ENCODE peak calls at places on chromosome 21, in four cellular contexts. One of them, this sample, is unnamed.

GRCh38 chr21:29187939-29188338 is 57.5 kb downstream of the MAP3K7CL start:
- DNase-seq in body of pancreas: peak
- DNase-seq in pancreas: peak
- DNase-seq in fibroblast of lung: peak
- DNase-seq in this sample: no peak

GRCh38 chr21:37412603-37413360 is 46.2 kb downstream of the DYRK1A start:
- DNase-seq in body of pancreas: no peak
- DNase-seq in fibroblast of lung: peak
- DNase-seq in pancreas: no peak
- DNase-seq in this sample: no peak

GRCh38 chr21:31038376-31038775 is at the start of gene KRTAP19-8:
- DNase-seq in pancreas: no peak
- DNase-seq in fibroblast of lung: no peak
- DNase-seq in body of pancreas: no peak
- DNase-seq in this sample: no peak

GRCh38 chr21:16587671-16588379 is 858.0 kb downstream of the USP25 start:
- DNase-seq in pancreas: no peak
- DNase-seq in fibroblast of lung: peak
- DNase-seq in body of pancreas: peak
- DNase-seq in this sample: no peak

GRCh38 chr21:37139902-37140301 is 66.8 kb downstream of the TTC3 start:
- DNase-seq in body of pancreas: no peak
- DNase-seq in pancreas: no peak
- DNase-seq in fibroblast of lung: peak
- DNase-seq in this sample: no peak

GRCh38 chr21:17185685-17186084 is 327.2 kb upstream of the CXADR start:
- DNase-seq in pancreas: no peak
- DNase-seq in fibroblast of lung: no peak
- DNase-seq in body of pancreas: no peak
- DNase-seq in this sample: no peak

GRCh38 chr21:29299906-29300546 is 1.3 kb downstream of the BACH1 start:
- DNase-seq in fibroblast of lung: peak
- DNase-seq in body of pancreas: peak
- DNase-seq in pancreas: peak
- DNase-seq in this sample: peak

GRCh38 chr21:15935530-15935929 is 205.7 kb downstream of the USP25 start:
- DNase-seq in pancreas: no peak
- DNase-seq in body of pancreas: no peak
- DNase-seq in fibroblast of lung: no peak
- DNase-seq in this sample: no peak

GRCh38 chr21:33025471-33026298 is at the start of gene OLIG2:
- DNase-seq in pancreas: no peak
- DNase-seq in body of pancreas: no peak
- DNase-seq in fibroblast of lung: no peak
- DNase-seq in this sample: peak

GRCh38 chr21:33849839-33850238 is 65.8 kb downstream of the ATP5PO start:
- DNase-seq in fibroblast of lung: no peak
- DNase-seq in body of pancreas: no peak
- DNase-seq in pancreas: no peak
- DNase-seq in this sample: no peak

GRCh38 chr21:29155933-29156260 is 25.5 kb downstream of the MAP3K7CL start:
- DNase-seq in fibroblast of lung: no peak
- DNase-seq in body of pancreas: no peak
- DNase-seq in pancreas: no peak
- DNase-seq in this sample: no peak

GRCh38 chr21:32516729-32517649 is 68.3 kb downstream of the TCP10L start:
- DNase-seq in pancreas: no peak
- DNase-seq in body of pancreas: no peak
- DNase-seq in fibroblast of lung: peak
- DNase-seq in this sample: no peak

GRCh38 chr21:14383596-14384210 is 757 bp upstream of the HSPA13 start:
- DNase-seq in pancreas: no peak
- DNase-seq in fibroblast of lung: peak
- DNase-seq in body of pancreas: no peak
- DNase-seq in this sample: peak

GRCh38 chr21:25801217-25802015 is 66.6 kb downstream of the GABPA start:
- DNase-seq in body of pancreas: peak
- DNase-seq in pancreas: peak
- DNase-seq in fibroblast of lung: peak
- DNase-seq in this sample: peak

GRCh38 chr21:37800122-37800455 is 116.2 kb downstream of the KCNJ6 start:
- DNase-seq in fibroblast of lung: no peak
- DNase-seq in pancreas: no peak
- DNase-seq in body of pancreas: no peak
- DNase-seq in this sample: no peak

GRCh38 chr21:34348890-34349519 is 14.8 kb upstream of the KCNE2 start:
- DNase-seq in pancreas: no peak
- DNase-seq in body of pancreas: no peak
- DNase-seq in fibroblast of lung: no peak
- DNase-seq in this sample: no peak

GRCh38 chr21:46021978-46022544 is 40.5 kb downstream of the COL6A1 start:
- DNase-seq in pancreas: no peak
- DNase-seq in fibroblast of lung: no peak
- DNase-seq in body of pancreas: no peak
- DNase-seq in this sample: no peak

GRCh38 chr21:32940079-32941014 is 85.4 kb upstream of the OLIG2 start:
- DNase-seq in pancreas: peak
- DNase-seq in fibroblast of lung: peak
- DNase-seq in body of pancreas: peak
- DNase-seq in this sample: peak

GRCh38 chr21:14382486-14382834 is 486 bp downstream of the HSPA13 start:
- DNase-seq in fibroblast of lung: peak
- DNase-seq in body of pancreas: peak
- DNase-seq in pancreas: peak
- DNase-seq in this sample: peak

GRCh38 chr21:33848252-33848953 is 67.2 kb downstream of the ATP5PO start:
- DNase-seq in body of pancreas: no peak
- DNase-seq in pancreas: no peak
- DNase-seq in fibroblast of lung: no peak
- DNase-seq in this sample: no peak

GRCh38 chr21:29334717-29335428 is 36.2 kb downstream of the BACH1 start:
- DNase-seq in pancreas: no peak
- DNase-seq in fibroblast of lung: peak
- DNase-seq in body of pancreas: no peak
- DNase-seq in this sample: no peak

GRCh38 chr21:37503848-37504467 is 137.4 kb downstream of the DYRK1A start:
- DNase-seq in body of pancreas: no peak
- DNase-seq in fibroblast of lung: peak
- DNase-seq in pancreas: no peak
- DNase-seq in this sample: peak

GRCh38 chr21:44574457-44575306 is 1.2 kb downstream of the KRTAP10-4 start:
- DNase-seq in body of pancreas: no peak
- DNase-seq in fibroblast of lung: no peak
- DNase-seq in pancreas: no peak
- DNase-seq in this sample: no peak
- TF ChIP-seq CTCF in body of pancreas: no peak
- TF ChIP-seq CTCF in fibroblast of lung: no peak
- TF ChIP-seq CTCF in pancreas: no peak
- TF ChIP-seq CTCF in this sample: no peak

GRCh38 chr21:35652872-35653271 is 407.5 kb downstream of the SETD4 start:
- DNase-seq in fibroblast of lung: no peak
- DNase-seq in pancreas: no peak
- DNase-seq in body of pancreas: no peak
- DNase-seq in this sample: no peak
- TF ChIP-seq CTCF in fibroblast of lung: no peak
- TF ChIP-seq CTCF in pancreas: no peak
- TF ChIP-seq CTCF in body of pancreas: no peak
- TF ChIP-seq CTCF in this sample: no peak

DNA sequence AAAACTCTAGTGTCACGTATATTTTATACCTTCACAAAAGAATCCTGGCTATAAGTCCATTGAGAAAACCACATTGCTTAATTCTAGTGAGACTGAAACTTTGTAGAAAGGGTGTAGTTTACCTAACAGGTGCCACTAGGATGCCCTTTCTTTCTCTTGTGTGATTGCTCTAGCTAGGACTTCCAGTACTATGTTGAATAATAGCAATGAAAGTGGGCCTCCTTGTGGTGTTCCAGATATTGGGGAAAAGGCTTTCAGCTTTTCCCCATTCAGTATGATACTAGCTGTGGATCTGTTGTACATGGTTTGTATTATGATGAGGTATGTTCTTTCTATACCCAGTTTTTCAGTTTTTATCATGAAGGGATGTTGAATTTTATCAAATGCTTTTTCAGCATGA is 39.7 kb upstream of the CHODL start:
- DNase-seq in pancreas: no peak
- DNase-seq in body of pancreas: no peak
- DNase-seq in fibroblast of lung: no peak
- DNase-seq in this sample: no peak
- TF ChIP-seq CTCF in pancreas: no peak
- TF ChIP-seq CTCF in body of pancreas: no peak
- TF ChIP-seq CTCF in fibroblast of lung: no peak
- TF ChIP-seq CTCF in this sample: no peak

GRCh38 chr21:23853796-23854379 is 1753.4 kb downstream of the MRPL39 start:
- DNase-seq in fibroblast of lung: peak
- DNase-seq in pancreas: no peak
- DNase-seq in body of pancreas: no peak
- DNase-seq in this sample: peak
- TF ChIP-seq CTCF in fibroblast of lung: peak
- TF ChIP-seq CTCF in pancreas: peak
- TF ChIP-seq CTCF in body of pancreas: peak
- TF ChIP-seq CTCF in this sample: peak

GRCh38 chr21:41043008-41043407 is 125.0 kb upstream of the BACE2 start:
- DNase-seq in body of pancreas: no peak
- DNase-seq in pancreas: no peak
- DNase-seq in fibroblast of lung: no peak
- DNase-seq in this sample: no peak
- TF ChIP-seq CTCF in body of pancreas: no peak
- TF ChIP-seq CTCF in pancreas: no peak
- TF ChIP-seq CTCF in fibroblast of lung: no peak
- TF ChIP-seq CTCF in this sample: peak

GRCh38 chr21:27362249-27362648 is 395.4 kb upstream of the ADAMTS5 start:
- DNase-seq in body of pancreas: no peak
- DNase-seq in fibroblast of lung: peak
- DNase-seq in pancreas: no peak
- DNase-seq in this sample: no peak
- TF ChIP-seq CTCF in body of pancreas: no peak
- TF ChIP-seq CTCF in fibroblast of lung: peak
- TF ChIP-seq CTCF in pancreas: no peak
- TF ChIP-seq CTCF in this sample: no peak

GRCh38 chr21:42341776-42342542 is 8.8 kb downstream of the TFF2 start:
- DNase-seq in fibroblast of lung: no peak
- DNase-seq in body of pancreas: no peak
- DNase-seq in pancreas: no peak
- DNase-seq in this sample: no peak

GRCh38 chr21:42337830-42338729 is 12.7 kb downstream of the TFF2 start:
- DNase-seq in pancreas: peak
- DNase-seq in fibroblast of lung: peak
- DNase-seq in body of pancreas: peak
- DNase-seq in this sample: peak

GRCh38 chr21:42337276-42337675 is 13.5 kb downstream of the TFF2 start:
- DNase-seq in body of pancreas: no peak
- DNase-seq in fibroblast of lung: no peak
- DNase-seq in pancreas: no peak
- DNase-seq in this sample: no peak

GRCh38 chr21:42338730-42339715 is 11.8 kb downstream of the TFF2 start:
- DNase-seq in body of pancreas: no peak
- DNase-seq in fibroblast of lung: no peak
- DNase-seq in pancreas: no peak
- DNase-seq in this sample: no peak

DNA sequence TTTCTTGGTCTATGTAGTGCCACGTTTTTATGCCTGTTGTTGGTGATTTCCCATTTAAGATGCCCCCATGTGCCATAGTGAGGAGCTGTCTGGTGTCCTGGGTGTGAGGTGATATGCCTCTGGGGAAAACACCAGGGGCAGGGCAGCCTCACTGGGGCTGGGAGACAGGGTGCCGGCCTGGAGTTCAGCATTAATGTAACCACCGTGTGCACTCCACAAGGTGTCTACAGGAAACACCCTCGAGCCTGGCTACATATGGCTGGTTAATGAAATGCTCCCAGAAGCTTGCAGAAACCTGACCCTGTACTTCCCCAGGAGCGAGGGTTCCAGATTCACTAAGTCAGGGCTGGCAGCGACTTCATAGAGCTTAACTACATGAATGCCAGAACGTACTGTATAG is 10.6 kb downstream of the TFF2 start:
- DNase-seq in pancreas: no peak
- DNase-seq in fibroblast of lung: no peak
- DNase-seq in body of pancreas: no peak
- DNase-seq in this sample: no peak
- TF ChIP-seq CTCF in pancreas: no peak
- TF ChIP-seq CTCF in fibroblast of lung: no peak
- TF ChIP-seq CTCF in body of pancreas: no peak
- TF ChIP-seq CTCF in this sample: no peak

GRCh38 chr21:39456665-39457064 is 4.9 kb downstream of the SH3BGR start:
- DNase-seq in pancreas: no peak
- DNase-seq in fibroblast of lung: no peak
- DNase-seq in body of pancreas: no peak
- DNase-seq in this sample: no peak
- TF ChIP-seq CTCF in pancreas: peak
- TF ChIP-seq CTCF in fibroblast of lung: peak
- TF ChIP-seq CTCF in body of pancreas: no peak
- TF ChIP-seq CTCF in this sample: peak

This sample was measured in activated CD8-positive, alpha-beta T cell treated with anti-CD3 and anti-CD28 coated beads for 36 hours.